ENCODE peak calls at places on chromosomes 12 and 14, in four cellular contexts. One of them, this sample, is unnamed.

GRCh38 chr12:26651566-26652188 is 181.3 kb downstream of the ITPR2 start:
- DNase-seq in thoracic aorta: no peak
- DNase-seq in AG10803: peak
- DNase-seq in lower lobe of right lung: no peak
- DNase-seq in this sample: no peak

GRCh38 chr12:65972149-65972548 is 147.9 kb downstream of the HMGA2 start:
- DNase-seq in thoracic aorta: no peak
- DNase-seq in AG10803: no peak
- DNase-seq in lower lobe of right lung: no peak
- DNase-seq in this sample: no peak

GRCh38 chr14:38866461-38866860 is 236.6 kb downstream of the SEC23A start:
- DNase-seq in thoracic aorta: no peak
- DNase-seq in lower lobe of right lung: no peak
- DNase-seq in AG10803: no peak
- DNase-seq in this sample: no peak

GRCh38 chr14:101467181-101467926 is 93.9 kb upstream of the DIO3 start:
- DNase-seq in AG10803: no peak
- DNase-seq in lower lobe of right lung: no peak
- DNase-seq in thoracic aorta: no peak
- DNase-seq in this sample: no peak

GRCh38 chr12:122862110-122862634 is 26.9 kb downstream of the HIP1R start:
- DNase-seq in lower lobe of right lung: peak
- DNase-seq in AG10803: no peak
- DNase-seq in thoracic aorta: no peak
- DNase-seq in this sample: no peak

GRCh38 chr12:45232771-45233372 is 17.0 kb downstream of the ANO6 start:
- DNase-seq in lower lobe of right lung: no peak
- DNase-seq in thoracic aorta: peak
- DNase-seq in AG10803: peak
- DNase-seq in this sample: peak

GRCh38 chr12:63206908-63207307 is 55.9 kb upstream of the AVPR1A start:
- DNase-seq in AG10803: peak
- DNase-seq in lower lobe of right lung: no peak
- DNase-seq in thoracic aorta: no peak
- DNase-seq in this sample: no peak

GRCh38 chr14:64340560-64341196 is 46.5 kb upstream of the ESR2 start:
- DNase-seq in lower lobe of right lung: no peak
- DNase-seq in thoracic aorta: no peak
- DNase-seq in AG10803: no peak
- DNase-seq in this sample: no peak

GRCh38 chr12:56931474-56931978 is 2.7 kb downstream of the SDR9C7 start:
- DNase-seq in AG10803: peak
- DNase-seq in lower lobe of right lung: no peak
- DNase-seq in thoracic aorta: no peak
- DNase-seq in this sample: peak

GRCh38 chr12:47614521-47614920 is 91.3 kb downstream of the RPAP3 start:
- DNase-seq in lower lobe of right lung: no peak
- DNase-seq in AG10803: no peak
- DNase-seq in thoracic aorta: no peak
- DNase-seq in this sample: no peak

GRCh38 chr14:88129306-88130056 is 124.5 kb downstream of the GPR65 start:
- DNase-seq in thoracic aorta: peak
- DNase-seq in AG10803: peak
- DNase-seq in lower lobe of right lung: no peak
- DNase-seq in this sample: no peak

GRCh38 chr12:50246873-50247612 is 36.3 kb downstream of the LIMA1 start:
- DNase-seq in thoracic aorta: peak
- DNase-seq in lower lobe of right lung: no peak
- DNase-seq in AG10803: peak
- DNase-seq in this sample: peak

GRCh38 chr14:23145794-23146422 is 26.9 kb upstream of the CEBPE start:
- DNase-seq in AG10803: peak
- DNase-seq in lower lobe of right lung: no peak
- DNase-seq in thoracic aorta: no peak
- DNase-seq in this sample: peak

GRCh38 chr12:13293086-13293485 is 96.6 kb downstream of the EMP1 start:
- DNase-seq in lower lobe of right lung: no peak
- DNase-seq in thoracic aorta: no peak
- DNase-seq in AG10803: peak
- DNase-seq in this sample: peak

GRCh38 chr12:31584782-31585181 is 6.2 kb downstream of the DENND5B start:
- DNase-seq in thoracic aorta: no peak
- DNase-seq in lower lobe of right lung: no peak
- DNase-seq in AG10803: no peak
- DNase-seq in this sample: no peak

GRCh38 chr12:49636979-49637378 is 13.6 kb downstream of the PRPF40B start:
- DNase-seq in lower lobe of right lung: no peak
- DNase-seq in AG10803: peak
- DNase-seq in thoracic aorta: no peak
- DNase-seq in this sample: no peak

GRCh38 chr12:89470741-89471504 is 53.7 kb downstream of the GALNT4 start:
- DNase-seq in AG10803: peak
- DNase-seq in lower lobe of right lung: no peak
- DNase-seq in thoracic aorta: no peak
- DNase-seq in this sample: no peak

GRCh38 chr14:59208224-59208814 is 19.9 kb downstream of the DAAM1 start:
- DNase-seq in thoracic aorta: no peak
- DNase-seq in AG10803: peak
- DNase-seq in lower lobe of right lung: no peak
- DNase-seq in this sample: no peak

GRCh38 chr14:43204816-43205215 is 1302.3 kb downstream of the FSCB start:
- DNase-seq in lower lobe of right lung: no peak
- DNase-seq in AG10803: no peak
- DNase-seq in thoracic aorta: no peak
- DNase-seq in this sample: peak

GRCh38 chr12:108400481-108400880 is 61.4 kb upstream of the CMKLR1 start:
- DNase-seq in thoracic aorta: no peak
- DNase-seq in lower lobe of right lung: no peak
- DNase-seq in AG10803: no peak
- DNase-seq in this sample: no peak

GRCh38 chr14:49896956-49897355 is 4.1 kb downstream of the ARF6 start:
- DNase-seq in AG10803: no peak
- DNase-seq in thoracic aorta: no peak
- DNase-seq in lower lobe of right lung: no peak
- DNase-seq in this sample: no peak

GRCh38 chr14:99884834-99885648 is 91.8 kb downstream of the EML1 start:
- DNase-seq in thoracic aorta: no peak
- DNase-seq in AG10803: peak
- DNase-seq in lower lobe of right lung: no peak
- DNase-seq in this sample: no peak

GRCh38 chr12:110907583-110907982 is 12.8 kb downstream of the MYL2 start:
- DNase-seq in AG10803: no peak
- DNase-seq in lower lobe of right lung: peak
- DNase-seq in thoracic aorta: no peak
- DNase-seq in this sample: no peak

GRCh38 chr14:55125403-55125802 is 3.6 kb upstream of the LGALS3 start:
- DNase-seq in AG10803: no peak
- DNase-seq in thoracic aorta: no peak
- DNase-seq in lower lobe of right lung: peak
- DNase-seq in this sample: no peak

GRCh38 chr14:71266994-71267636 is 359.9 kb downstream of the PCNX1 start:
- DNase-seq in AG10803: peak
- DNase-seq in thoracic aorta: no peak
- DNase-seq in lower lobe of right lung: no peak
- DNase-seq in this sample: peak

GRCh38 chr12:12392428-12392827 is 35.5 kb downstream of the BORCS5 start:
- DNase-seq in AG10803: no peak
- DNase-seq in thoracic aorta: no peak
- DNase-seq in lower lobe of right lung: no peak
- DNase-seq in this sample: peak

GRCh38 chr12:127191124-127191523 is 1075.8 kb upstream of the TMEM132C start:
- DNase-seq in thoracic aorta: no peak
- DNase-seq in lower lobe of right lung: no peak
- DNase-seq in AG10803: peak
- DNase-seq in this sample: no peak

GRCh38 chr12:8018666-8019581 is 13.6 kb upstream of the FOXJ2 start:
- DNase-seq in AG10803: no peak
- DNase-seq in lower lobe of right lung: no peak
- DNase-seq in thoracic aorta: no peak
- DNase-seq in this sample: no peak

GRCh38 chr14:33857650-33858049 is 93.2 kb downstream of the EGLN3 start:
- DNase-seq in lower lobe of right lung: no peak
- DNase-seq in AG10803: no peak
- DNase-seq in thoracic aorta: no peak
- DNase-seq in this sample: no peak

GRCh38 chr12:26646571-26646970 is 186.4 kb downstream of the ITPR2 start:
- DNase-seq in lower lobe of right lung: no peak
- DNase-seq in AG10803: peak
- DNase-seq in thoracic aorta: no peak
- DNase-seq in this sample: no peak

GRCh38 chr12:103848132-103848531 is 7.1 kb upstream of the NT5DC3 start:
- DNase-seq in AG10803: no peak
- DNase-seq in lower lobe of right lung: no peak
- DNase-seq in thoracic aorta: no peak
- DNase-seq in this sample: no peak

GRCh38 chr12:28998662-28999120 is 150.4 kb upstream of the FAR2 start:
- DNase-seq in lower lobe of right lung: no peak
- DNase-seq in AG10803: peak
- DNase-seq in thoracic aorta: no peak
- DNase-seq in this sample: no peak

GRCh38 chr12:127731657-127732056 is 535.3 kb upstream of the TMEM132C start:
- DNase-seq in AG10803: no peak
- DNase-seq in lower lobe of right lung: no peak
- DNase-seq in thoracic aorta: no peak
- DNase-seq in this sample: no peak

GRCh38 chr12:39780527-39781446 is 161.2 kb upstream of the ABCD2 start:
- DNase-seq in AG10803: no peak
- DNase-seq in thoracic aorta: no peak
- DNase-seq in lower lobe of right lung: no peak
- DNase-seq in this sample: no peak

GRCh38 chr12:4434721-4435425 is 10.7 kb downstream of the FGF6 start:
- DNase-seq in lower lobe of right lung: no peak
- DNase-seq in thoracic aorta: no peak
- DNase-seq in AG10803: no peak
- DNase-seq in this sample: no peak

GRCh38 chr12:88026196-88026595 is 3.0 kb downstream of the C12orf50 start:
- DNase-seq in thoracic aorta: no peak
- DNase-seq in AG10803: no peak
- DNase-seq in lower lobe of right lung: no peak
- DNase-seq in this sample: no peak

GRCh38 chr12:67911293-67911637 is 78.0 kb upstream of the IFNG-AS1 start:
- DNase-seq in thoracic aorta: no peak
- DNase-seq in AG10803: no peak
- DNase-seq in lower lobe of right lung: no peak
- DNase-seq in this sample: no peak

DNA sequence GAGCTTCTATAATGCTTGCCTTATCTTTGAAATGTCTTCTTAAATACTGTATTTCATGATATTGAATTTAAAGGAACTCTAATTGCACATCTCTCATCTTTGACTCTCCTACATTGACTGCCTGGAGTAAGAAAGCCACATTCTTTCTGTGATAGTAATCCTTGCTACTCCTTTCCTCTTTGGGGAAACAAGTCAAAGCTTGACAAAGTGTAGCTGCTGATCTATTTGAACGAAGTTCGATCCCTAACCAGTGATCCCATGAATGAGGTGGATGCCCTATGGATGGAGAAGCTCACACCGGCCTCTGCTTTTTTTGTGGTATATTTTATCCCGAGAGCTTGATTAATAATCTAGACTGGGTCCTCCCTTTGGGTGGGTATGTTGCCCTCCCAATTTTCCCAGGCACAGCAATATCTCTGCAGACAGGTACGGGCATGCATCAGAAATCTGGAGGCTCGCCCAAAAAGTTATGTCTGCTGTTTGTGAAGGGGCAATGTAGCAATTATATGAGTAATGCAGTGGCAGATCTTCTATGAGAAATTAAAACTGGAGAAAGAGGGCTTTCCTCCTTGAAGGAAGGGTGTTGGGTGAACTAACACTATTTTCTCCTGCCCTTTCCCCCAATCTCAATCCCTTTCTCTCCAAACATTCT is 163.0 kb upstream of the FRMD6 start:
- DNase-seq in AG10803: no peak
- DNase-seq in lower lobe of right lung: no peak
- DNase-seq in thoracic aorta: no peak
- DNase-seq in this sample: no peak
- H3K4me3 ChIP-seq in AG10803: no peak
- H3K4me3 ChIP-seq in lower lobe of right lung: no peak
- H3K4me3 ChIP-seq in thoracic aorta: no peak
- H3K4me3 ChIP-seq in this sample: no peak

DNA sequence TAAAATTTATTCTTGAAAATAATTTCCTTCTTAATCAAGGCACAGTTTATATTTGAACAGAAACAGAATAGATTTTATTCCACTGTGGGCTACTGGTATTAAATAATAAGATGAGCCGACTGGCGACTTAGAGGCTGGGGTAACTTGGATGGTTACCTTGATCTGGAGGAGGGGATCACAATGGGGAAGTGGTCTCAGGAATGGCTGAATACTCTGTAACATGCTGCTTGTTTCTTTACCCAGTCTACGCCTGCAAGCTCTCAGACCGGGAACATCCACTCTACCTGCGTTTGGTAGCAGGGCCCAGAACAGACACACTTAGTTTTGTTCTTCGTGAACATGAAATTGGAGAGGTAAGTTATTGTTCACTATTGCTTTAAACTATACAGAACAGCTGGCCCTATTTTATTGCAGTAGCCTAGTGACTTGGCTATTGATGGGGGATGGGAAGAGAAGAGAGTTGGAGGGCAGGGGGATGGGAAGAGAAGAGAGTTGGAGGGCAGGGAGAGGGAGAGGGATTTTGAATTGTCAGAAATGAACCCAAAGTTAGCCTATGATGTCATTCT is 67.9 kb downstream of the GNS start:
- DNase-seq in AG10803: no peak
- DNase-seq in lower lobe of right lung: no peak
- DNase-seq in thoracic aorta: no peak
- DNase-seq in this sample: no peak
- TF ChIP-seq CTCF in AG10803: no peak
- TF ChIP-seq CTCF in lower lobe of right lung: no peak
- TF ChIP-seq CTCF in thoracic aorta: no peak
- TF ChIP-seq CTCF in this sample: no peak

GRCh38 chr12:32897688-32898573 is 1.4 kb upstream of the PKP2 start:
- DNase-seq in lower lobe of right lung: no peak
- DNase-seq in thoracic aorta: no peak
- DNase-seq in AG10803: no peak
- DNase-seq in this sample: no peak
- H3K4me3 ChIP-seq in lower lobe of right lung: no peak
- H3K4me3 ChIP-seq in thoracic aorta: no peak
- H3K4me3 ChIP-seq in AG10803: no peak
- H3K4me3 ChIP-seq in this sample: no peak

DNA sequence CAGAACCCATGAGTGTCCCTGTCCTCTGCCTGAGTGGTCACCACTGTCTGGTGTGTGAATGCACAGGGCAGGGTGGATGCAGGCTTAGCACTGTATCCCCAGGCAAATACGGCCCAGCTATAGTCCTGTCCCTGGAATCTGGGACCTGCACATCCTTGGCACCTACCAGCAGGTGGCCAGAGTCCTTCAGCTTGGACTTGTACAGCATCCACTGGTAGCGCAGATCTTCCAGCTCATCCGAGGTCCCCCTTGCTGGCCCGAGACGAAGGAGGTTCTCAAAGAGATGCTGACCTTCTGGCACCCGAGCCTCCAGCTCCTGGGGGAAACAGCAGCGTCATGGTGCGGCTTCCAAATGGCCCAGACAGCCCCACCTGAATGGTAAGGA is 83.4 kb downstream of the SYNE3 start:
- DNase-seq in AG10803: no peak
- DNase-seq in lower lobe of right lung: no peak
- DNase-seq in thoracic aorta: no peak
- DNase-seq in this sample: no peak
- TF ChIP-seq CTCF in AG10803: no peak
- TF ChIP-seq CTCF in lower lobe of right lung: no peak
- TF ChIP-seq CTCF in thoracic aorta: no peak
- TF ChIP-seq CTCF in this sample: peak

This sample was measured in retinal pigment epithelial cell.